ENCODE peak calls at places on chromosomes 2 and 18, in nine cellular contexts. R is T-helper 2 cell; T is NAMALWA; Q is RKO; C is astrocyte of the hippocampus; N is ovary; Y is activated naive CD8-positive, alpha-beta T cell treated with anti-CD3 and anti-CD28 coated beads, Interleukin-2, amount 10 ng/mL, durations not matched to agents 7 days and 5 days; Z is heart right ventricle; E is HEK293T. A is an unnamed sample.
A peak's percentile ranks its signal among the peaks of the same experiment; 100 is the strongest.

GRCh38 chr2:28471701-28472236 is 24.1 kb upstream of the PLB1 start:
- DNase-seq in Z (no peak), Q (no peak), T (no peak), N (no peak), R (no peak), E (no peak), Y (no peak), C (no peak), A (no peak)

GRCh38 chr18:3508576-3509559 is 58.9 kb downstream of the TGIF1 start:
- DNase-seq in Q (no peak), R (no peak), C (no peak), Y (no peak), E (no peak), T (no peak), N (no peak), Z (no peak), A (no peak)

GRCh38 chr18:61606068-61606660 is 272.9 kb downstream of the CDH20 start:
- DNase-seq in N (peak; percentile 26), C (peak; percentile 71), T (no peak), Q (peak; percentile 75), Y (no peak), R (no peak), Z (peak; percentile 37), E (no peak), A (no peak)

GRCh38 chr2:25274868-25275574 is 66.7 kb downstream of the DNMT3A start:
- DNase-seq in R (peak; percentile 27), Q (no peak), C (no peak), Y (peak; percentile 57), N (peak; percentile 66), T (no peak), Z (peak; percentile 53), E (no peak), A (no peak)

GRCh38 chr18:31041346-31042067 is 1.0 kb downstream of the DSC3 start:
- DNase-seq in C (peak; percentile 58), R (no peak), T (no peak), E (peak; percentile 80), N (no peak), Y (peak; percentile 29), Q (no peak), Z (no peak), A (no peak)

GRCh38 chr2:109537565-109538221 is 76.1 kb downstream of the SEPTIN10 start:
- DNase-seq in N (no peak), E (no peak), R (no peak), Z (no peak), Y (no peak), T (no peak), C (no peak), Q (no peak), A (no peak)

GRCh38 chr2:46077522-46078062 is 219.6 kb upstream of the EPAS1 start:
- DNase-seq in Q (no peak), E (no peak), T (no peak), Z (no peak), C (no peak), N (no peak), Y (no peak), R (no peak), A (no peak)

GRCh38 chr2:161090401-161090800 is 69.8 kb upstream of the TANK start:
- DNase-seq in T (no peak), R (no peak), N (no peak), C (no peak), Y (peak; percentile 49), E (no peak), Z (no peak), Q (no peak), A (peak; percentile 73)

GRCh38 chr2:85950743-85951142 is 62.0 kb upstream of the ST3GAL5 start:
- DNase-seq in R (no peak), Q (no peak), T (no peak), C (no peak), Y (no peak), E (no peak), N (no peak), Z (no peak), A (no peak)

GRCh38 chr2:176140130-176140519 is 10.6 kb downstream of the HOXD8 start:
- DNase-seq in C (no peak), E (no peak), T (no peak), Z (no peak), R (no peak), Q (no peak), N (peak; percentile 77), Y (no peak), A (no peak)

GRCh38 chr2:101329026-101329425 is 20.5 kb upstream of the RNF149 start:
- DNase-seq in Q (no peak), E (no peak), Y (no peak), C (no peak), T (no peak), R (no peak), N (no peak), Z (no peak), A (no peak)

GRCh38 chr18:50797147-50797546 is 22.7 kb downstream of the MRO start:
- DNase-seq in N (no peak), Q (no peak), C (peak; percentile 62), Y (no peak), R (no peak), E (no peak), T (no peak), Z (no peak), A (no peak)

GRCh38 chr18:79938196-79938595 is 13.3 kb downstream of the SLC66A2 start:
- DNase-seq in Z (no peak), E (no peak), C (no peak), Y (peak; percentile 7), Q (no peak), R (no peak), N (no peak), T (no peak), A (no peak)

GRCh38 chr2:149575742-149576141 is 11.8 kb downstream of the MMADHC start:
- DNase-seq in Y (no peak), Z (no peak), E (no peak), T (no peak), N (no peak), R (no peak), Q (no peak), C (no peak), A (no peak)

GRCh38 chr2:168328421-168328820 is 81.0 kb upstream of the STK39 start:
- DNase-seq in Q (no peak), Z (no peak), E (no peak), Y (no peak), N (no peak), C (no peak), T (no peak), R (no peak), A (no peak)

GRCh38 chr2:233857511-233858118 is 3.3 kb upstream of the HJURP start:
- DNase-seq in Y (peak; percentile 73), Z (no peak), N (no peak), E (peak; percentile 59), Q (no peak), R (peak; percentile 27), T (peak; percentile 46), C (no peak), A (peak; percentile 43)

GRCh38 chr2:54897420-54898310 is 152.6 kb downstream of the RTN4 start:
- DNase-seq in R (no peak), Z (no peak), C (no peak), Q (no peak), T (no peak), N (no peak), Y (no peak), E (no peak), A (no peak)

GRCh38 chr2:166092889-166093288 is 34.9 kb downstream of the SCN1A start:
- DNase-seq in E (no peak), Z (no peak), C (no peak), N (no peak), Q (peak; percentile 20), R (no peak), T (no peak), Y (no peak), A (no peak)

GRCh38 chr2:96554293-96555145 is 18.0 kb downstream of the ARID5A start:
- DNase-seq in R (peak; percentile 49), Z (peak; percentile 81), E (peak; percentile 82), Y (peak; percentile 80), T (peak; percentile 68), N (peak; percentile 70), Q (peak; percentile 55), C (peak; percentile 82), A (peak; percentile 57)

GRCh38 chr2:167626301-167626700 is 621.1 kb downstream of the STK39 start:
- DNase-seq in N (no peak), Q (no peak), Y (no peak), T (no peak), R (no peak), Z (no peak), E (no peak), C (no peak), A (no peak)

GRCh38 chr2:33240178-33240577 is 236.3 kb upstream of the RASGRP3 start:
- DNase-seq in Q (no peak), R (no peak), C (peak; percentile 65), E (no peak), Z (no peak), N (no peak), Y (no peak), T (no peak), A (no peak)

GRCh38 chr18:44887227-44887631 is 206.5 kb downstream of the SETBP1 start:
- DNase-seq in Q (no peak), C (peak; percentile 79), Z (no peak), Y (no peak), N (no peak), E (no peak), R (no peak), T (no peak), A (peak; percentile 58)

GRCh38 chr2:178315488-178315948 is 121.2 kb downstream of the OSBPL6 start:
- DNase-seq in R (no peak), Z (no peak), Y (no peak), N (no peak), T (no peak), Q (no peak), C (no peak), E (peak; percentile 24), A (no peak)

GRCh38 chr2:150479075-150479915 is 8.2 kb downstream of the RND3 start:
- DNase-seq in Z (no peak), Q (peak; percentile 15), C (peak; percentile 64), T (no peak), N (no peak), Y (no peak), E (no peak), R (no peak), A (no peak)

GRCh38 chr2:120661551-120661950 is 74.1 kb upstream of the GLI2 start:
- DNase-seq in T (no peak), R (no peak), E (no peak), Q (no peak), N (peak; percentile 63), C (peak; percentile 57), Y (no peak), Z (peak; percentile 76), A (no peak)

GRCh38 chr2:11481426-11481788 is 15.4 kb upstream of the E2F6 start:
- DNase-seq in N (no peak), R (no peak), Y (no peak), Q (no peak), E (no peak), Z (no peak), C (no peak), T (no peak), A (no peak)

GRCh38 chr2:171939754-171940093 is 17.5 kb downstream of the HAT1 start:
- DNase-seq in C (no peak), R (no peak), Z (no peak), Y (no peak), E (no peak), Q (no peak), T (no peak), N (no peak), A (no peak)

GRCh38 chr18:12597775-12598174 is 60.1 kb downstream of the SPIRE1 start:
- DNase-seq in Y (no peak), C (peak; percentile 85), T (no peak), Q (no peak), N (no peak), E (no peak), Z (peak; percentile 23), R (no peak), A (no peak)

GRCh38 chr2:217452928-217453327 is 549.9 kb downstream of the TNS1 start:
- DNase-seq in Z (no peak), R (no peak), Y (no peak), N (no peak), T (no peak), C (no peak), Q (no peak), E (no peak), A (no peak)

GRCh38 chr2:64937341-64938230 is 51.6 kb upstream of the SLC1A4 start:
- DNase-seq in R (no peak), E (no peak), N (no peak), Z (peak; percentile 37), Q (no peak), T (peak; percentile 64), C (no peak), Y (no peak), A (peak; percentile 91)

GRCh38 chr2:219369447-219369861 is 18.3 kb downstream of the DNPEP start:
- DNase-seq in R (no peak), C (peak; percentile 80), E (no peak), N (peak; percentile 60), Q (no peak), T (no peak), Y (no peak), Z (peak; percentile 51), A (no peak)